ENCODE peak calls at places on chromosomes 3 and 15, in nine cellular contexts. D is aorta; C is ureter; B is vagina; R is stomach; N is NCI-H748 treated with DMSO at 0.1 percent for 48 hours; I is stimulated activated CD4-positive, alpha-beta T cell treated with anti-CD3 and anti-CD28 coated beads, TNF-alpha, amount 100 ng/mL, for 4 hours; T is NCI-H774; A is GM12891. H is an unnamed sample.

GRCh38 chr3:46710671-46711295 is 6.9 kb downstream of the PRSS50 start:
- DNase-seq in A (no peak), B (no peak), I (no peak), R (no peak), T (no peak), D (peak; percentile 49), N (no peak), C (peak; percentile 17), H (no peak)

GRCh38 chr3:20811631-20812030 is 625.6 kb upstream of the SGO1 start:
- DNase-seq in A (no peak), I (no peak), N (no peak), C (no peak), B (no peak), D (no peak), T (no peak), R (no peak), H (no peak)

GRCh38 chr15:63476229-63476632 is 28.2 kb upstream of the USP3 start:
- DNase-seq in I (no peak), C (no peak), A (no peak), B (no peak), T (no peak), N (no peak), D (no peak), R (no peak), H (no peak)

GRCh38 chr3:150106752-150107428 is 136.2 kb upstream of the PFN2 start:
- DNase-seq in R (no peak), T (no peak), C (no peak), D (no peak), I (no peak), A (no peak), N (no peak), B (no peak), H (no peak)

GRCh38 chr3:140545756-140546155 is 132.1 kb upstream of the TRIM42 start:
- DNase-seq in R (no peak), N (no peak), I (no peak), B (no peak), D (no peak), T (no peak), C (no peak), A (no peak), H (no peak)

GRCh38 chr3:27176256-27176655 is 192.9 kb downstream of the NEK10 start:
- DNase-seq in C (no peak), D (no peak), A (no peak), N (no peak), B (no peak), I (no peak), T (no peak), R (no peak), H (no peak)

GRCh38 chr3:145807990-145808389 is 353.0 kb downstream of the PLOD2 start:
- DNase-seq in A (no peak), R (no peak), D (no peak), N (no peak), I (no peak), T (no peak), C (peak; percentile 44), B (no peak), H (no peak)

GRCh38 chr3:72633534-72633933 is 214.7 kb downstream of the SHQ1 start:
- DNase-seq in N (no peak), R (no peak), B (no peak), D (no peak), A (no peak), C (no peak), T (no peak), I (no peak), H (no peak)

GRCh38 chr15:69340243-69340991 is 41.7 kb downstream of the PAQR5 start:
- DNase-seq in T (no peak), C (no peak), I (no peak), D (no peak), A (no peak), R (no peak), B (no peak), N (no peak), H (no peak)

H was measured in lung.